ENCODE peak calls at places on chromosome 6, in five cellular contexts. O, I, Y, S and F are unnamed samples.

GRCh38 chr6:7343546-7344475 is 30.8 kb upstream of the SSR1 start:
- DNase-seq in O (no peak), I (no peak), Y (no peak), S (no peak), F (no peak)

GRCh38 chr6:85041376-85041775 is 277.0 kb upstream of the TBX18 start:
- DNase-seq in O (no peak), I (peak), Y (no peak), S (no peak), F (no peak)

GRCh38 chr6:89640804-89641203 is 2.3 kb upstream of the LYRM2 start:
- DNase-seq in O (no peak), I (no peak), Y (no peak), S (no peak), F (no peak)

GRCh38 chr6:26284537-26285142 is 80.4 kb upstream of the BTN3A2 start:
- DNase-seq in O (peak), I (peak), Y (peak), S (peak), F (no peak)

GRCh38 chr6:134357110-134357509 is 39.2 kb upstream of the SGK1 start:
- DNase-seq in O (no peak), I (no peak), Y (no peak), S (no peak), F (no peak)

GRCh38 chr6:25831532-25832306 is at the start of gene SLC17A1:
- DNase-seq in O (no peak), I (no peak), Y (no peak), S (no peak), F (no peak)

GRCh38 chr6:159169557-159170332 is 545 bp downstream of the FNDC1 start:
- DNase-seq in O (no peak), I (peak), Y (peak), S (peak), F (no peak)

GRCh38 chr6:128280066-128280465 is 240.3 kb downstream of the PTPRK start:
- DNase-seq in O (no peak), I (no peak), Y (no peak), S (no peak), F (no peak)

GRCh38 chr6:154986787-154987235 is 8.3 kb upstream of the TIAM2 start:
- DNase-seq in O (no peak), I (peak), Y (no peak), S (no peak), F (no peak)

GRCh38 chr6:82875573-82876185 is 190.0 kb downstream of the UBE3D start:
- DNase-seq in O (no peak), I (peak), Y (peak), S (no peak), F (no peak)

GRCh38 chr6:19410477-19410876 is 426.7 kb upstream of the ID4 start:
- DNase-seq in O (no peak), I (no peak), Y (peak), S (no peak), F (no peak)

GRCh38 chr6:169978615-169979161 is 227.3 kb downstream of the ERMARD start:
- DNase-seq in O (no peak), I (no peak), Y (peak), S (peak), F (no peak)

GRCh38 chr6:156585859-156586258 is 191.3 kb upstream of the ARID1B start:
- DNase-seq in O (no peak), I (no peak), Y (peak), S (no peak), F (no peak)

GRCh38 chr6:35719830-35720733 is 16.8 kb upstream of the ARMC12 start:
- DNase-seq in O (no peak), I (peak), Y (peak), S (peak), F (peak)

GRCh38 chr6:116410945-116411623 is 40.3 kb downstream of the DSE start:
- DNase-seq in O (no peak), I (peak), Y (peak), S (no peak), F (peak)

GRCh38 chr6:97068211-97068610 is 143.7 kb downstream of the KLHL32 start:
- DNase-seq in O (no peak), I (peak), Y (peak), S (no peak), F (no peak)

GRCh38 chr6:24883618-24884017 is 52.1 kb downstream of the RIPOR2 start:
- DNase-seq in O (no peak), I (no peak), Y (peak), S (no peak), F (no peak)

GRCh38 chr6:115053169-115053860 is 710.5 kb upstream of the HS3ST5 start:
- DNase-seq in O (no peak), I (no peak), Y (no peak), S (no peak), F (no peak)

GRCh38 chr6:154218336-154218735 is 138.3 kb downstream of the IPCEF1 start:
- DNase-seq in O (no peak), I (no peak), Y (no peak), S (no peak), F (no peak)